ENCODE peak calls at places on chromosomes 2 and 18, in eight cellular contexts. One of them, this sample, is unnamed.

GRCh38 chr2:240245706-240246105 is 105.2 kb upstream of the OTOS start:
- DNase-seq in A549: no peak
- DNase-seq in T47D: no peak
- DNase-seq in activated CD4-positive, alpha-beta T cell treated with anti-CD3 and anti-CD28 coated beads for 36 hours: no peak
- DNase-seq in cardiac muscle cell: peak
- DNase-seq in EL: no peak
- DNase-seq in occipital lobe: no peak
- DNase-seq in SJSA1: peak
- DNase-seq in this sample: no peak

GRCh38 chr2:202643012-202643858 is 8.5 kb downstream of the FAM117B start:
- DNase-seq in A549: no peak
- DNase-seq in T47D: no peak
- DNase-seq in activated CD4-positive, alpha-beta T cell treated with anti-CD3 and anti-CD28 coated beads for 36 hours: no peak
- DNase-seq in cardiac muscle cell: no peak
- DNase-seq in EL: no peak
- DNase-seq in occipital lobe: no peak
- DNase-seq in SJSA1: no peak
- DNase-seq in this sample: no peak

GRCh38 chr2:152189622-152190495 is 14.3 kb upstream of the STAM2 start:
- DNase-seq in A549: peak
- DNase-seq in T47D: peak
- DNase-seq in activated CD4-positive, alpha-beta T cell treated with anti-CD3 and anti-CD28 coated beads for 36 hours: peak
- DNase-seq in cardiac muscle cell: peak
- DNase-seq in EL: peak
- DNase-seq in occipital lobe: no peak
- DNase-seq in SJSA1: no peak
- DNase-seq in this sample: no peak

GRCh38 chr2:146982393-146982846 is 862.4 kb upstream of the ACVR2A start:
- DNase-seq in A549: no peak
- DNase-seq in T47D: no peak
- DNase-seq in activated CD4-positive, alpha-beta T cell treated with anti-CD3 and anti-CD28 coated beads for 36 hours: no peak
- DNase-seq in cardiac muscle cell: peak
- DNase-seq in EL: peak
- DNase-seq in occipital lobe: no peak
- DNase-seq in SJSA1: no peak
- DNase-seq in this sample: no peak

GRCh38 chr2:174681099-174681982 is 82.9 kb downstream of the CHRNA1 start:
- DNase-seq in A549: peak
- DNase-seq in T47D: no peak
- DNase-seq in activated CD4-positive, alpha-beta T cell treated with anti-CD3 and anti-CD28 coated beads for 36 hours: no peak
- DNase-seq in cardiac muscle cell: peak
- DNase-seq in EL: peak
- DNase-seq in occipital lobe: no peak
- DNase-seq in SJSA1: no peak
- DNase-seq in this sample: no peak

GRCh38 chr2:147386284-147386683 is 458.5 kb upstream of the ACVR2A start:
- DNase-seq in A549: no peak
- DNase-seq in T47D: peak
- DNase-seq in activated CD4-positive, alpha-beta T cell treated with anti-CD3 and anti-CD28 coated beads for 36 hours: no peak
- DNase-seq in cardiac muscle cell: no peak
- DNase-seq in EL: no peak
- DNase-seq in occipital lobe: no peak
- DNase-seq in SJSA1: no peak
- DNase-seq in this sample: no peak

GRCh38 chr2:127733816-127734537 is 32.7 kb downstream of the SFT2D3 start:
- DNase-seq in A549: no peak
- DNase-seq in T47D: no peak
- DNase-seq in activated CD4-positive, alpha-beta T cell treated with anti-CD3 and anti-CD28 coated beads for 36 hours: no peak
- DNase-seq in cardiac muscle cell: peak
- DNase-seq in EL: peak
- DNase-seq in occipital lobe: no peak
- DNase-seq in SJSA1: no peak
- DNase-seq in this sample: no peak

GRCh38 chr2:188199716-188200128 is 92.0 kb upstream of the GULP1 start:
- DNase-seq in A549: peak
- DNase-seq in T47D: no peak
- DNase-seq in activated CD4-positive, alpha-beta T cell treated with anti-CD3 and anti-CD28 coated beads for 36 hours: no peak
- DNase-seq in cardiac muscle cell: peak
- DNase-seq in EL: peak
- DNase-seq in occipital lobe: no peak
- DNase-seq in SJSA1: no peak
- DNase-seq in this sample: no peak

GRCh38 chr2:74982581-74982980 is 24.1 kb downstream of the POLE4 start:
- DNase-seq in A549: no peak
- DNase-seq in T47D: peak
- DNase-seq in activated CD4-positive, alpha-beta T cell treated with anti-CD3 and anti-CD28 coated beads for 36 hours: no peak
- DNase-seq in cardiac muscle cell: peak
- DNase-seq in EL: peak
- DNase-seq in occipital lobe: no peak
- DNase-seq in SJSA1: no peak
- DNase-seq in this sample: no peak

GRCh38 chr2:8886876-8887275 is 49.5 kb upstream of the KIDINS220 start:
- DNase-seq in A549: no peak
- DNase-seq in T47D: no peak
- DNase-seq in activated CD4-positive, alpha-beta T cell treated with anti-CD3 and anti-CD28 coated beads for 36 hours: no peak
- DNase-seq in cardiac muscle cell: no peak
- DNase-seq in EL: no peak
- DNase-seq in occipital lobe: no peak
- DNase-seq in SJSA1: no peak
- DNase-seq in this sample: no peak

GRCh38 chr2:69604026-69604678 is 39.4 kb downstream of the AAK1 start:
- DNase-seq in A549: no peak
- DNase-seq in T47D: no peak
- DNase-seq in activated CD4-positive, alpha-beta T cell treated with anti-CD3 and anti-CD28 coated beads for 36 hours: no peak
- DNase-seq in cardiac muscle cell: peak
- DNase-seq in EL: no peak
- DNase-seq in occipital lobe: no peak
- DNase-seq in SJSA1: no peak
- DNase-seq in this sample: no peak

GRCh38 chr2:99672766-99673375 is 183.1 kb upstream of the REV1 start:
- DNase-seq in A549: no peak
- DNase-seq in T47D: peak
- DNase-seq in activated CD4-positive, alpha-beta T cell treated with anti-CD3 and anti-CD28 coated beads for 36 hours: no peak
- DNase-seq in cardiac muscle cell: no peak
- DNase-seq in EL: no peak
- DNase-seq in occipital lobe: no peak
- DNase-seq in SJSA1: peak
- DNase-seq in this sample: no peak

GRCh38 chr18:68229351-68229750 is 485.6 kb downstream of the TMX3 start:
- DNase-seq in A549: no peak
- DNase-seq in T47D: no peak
- DNase-seq in activated CD4-positive, alpha-beta T cell treated with anti-CD3 and anti-CD28 coated beads for 36 hours: no peak
- DNase-seq in cardiac muscle cell: no peak
- DNase-seq in EL: no peak
- DNase-seq in occipital lobe: no peak
- DNase-seq in SJSA1: no peak
- DNase-seq in this sample: no peak

GRCh38 chr18:3690682-3691066 is 240.7 kb downstream of the TGIF1 start:
- DNase-seq in A549: no peak
- DNase-seq in T47D: no peak
- DNase-seq in activated CD4-positive, alpha-beta T cell treated with anti-CD3 and anti-CD28 coated beads for 36 hours: no peak
- DNase-seq in cardiac muscle cell: no peak
- DNase-seq in EL: no peak
- DNase-seq in occipital lobe: no peak
- DNase-seq in SJSA1: no peak
- DNase-seq in this sample: no peak

This sample was measured in CD4-positive, CD25-positive, alpha-beta regulatory T cell.